ENCODE peak calls at places on chromosomes 4 and X, in seven cellular contexts. D is Calu3, R is Daoy, E is cardiac muscle cell, N is GM03348, F is T-cell, I is HEK293T. B is an unnamed sample.

GRCh38 chr4:116925900-116926457 is 159.4 kb downstream of the TRAM1L1 start:
- DNase-seq in D (no peak), R (peak), E (peak), N (peak), F (no peak), I (peak), B (no peak)

GRCh38 chrX:143633530-143634372 is 2.1 kb downstream of the SLITRK4 start:
- DNase-seq in D (no peak), R (no peak), E (peak), N (no peak), F (no peak), I (no peak), B (no peak)

GRCh38 chr4:61630548-61630947 is 430.4 kb downstream of the ADGRL3 start:
- DNase-seq in D (no peak), R (no peak), E (no peak), N (no peak), F (no peak), I (no peak), B (no peak)

GRCh38 chr4:126708716-126709115 is 924.0 kb upstream of the INTU start:
- DNase-seq in D (no peak), R (no peak), E (no peak), N (no peak), F (no peak), I (no peak), B (no peak)

GRCh38 chr4:113146876-113147358 is 97.5 kb downstream of the ANK2 start:
- DNase-seq in D (no peak), R (no peak), E (no peak), N (peak), F (no peak), I (no peak), B (no peak)

GRCh38 chr4:3807861-3808521 is 41.8 kb downstream of the ADRA2C start:
- DNase-seq in D (no peak), R (no peak), E (no peak), N (no peak), F (no peak), I (no peak), B (no peak)

GRCh38 chr4:173169178-173169427 is 492 bp downstream of the GALNT7 start:
- DNase-seq in D (no peak), R (no peak), E (no peak), N (no peak), F (no peak), I (peak), B (no peak)

GRCh38 chr4:127482049-127482448 is 150.7 kb upstream of the INTU start:
- DNase-seq in D (no peak), R (no peak), E (no peak), N (no peak), F (no peak), I (no peak), B (no peak)

GRCh38 chr4:21879187-21879586 is 69.4 kb downstream of the KCNIP4 start:
- DNase-seq in D (peak), R (no peak), E (no peak), N (no peak), F (no peak), I (peak), B (no peak)

GRCh38 chr4:37951465-37952352 is 8.5 kb upstream of the PTTG2 start:
- DNase-seq in D (no peak), R (no peak), E (no peak), N (no peak), F (no peak), I (no peak), B (no peak)

GRCh38 chrX:80216086-80216485 is 201.5 kb downstream of the TBX22 start:
- DNase-seq in D (no peak), R (peak), E (no peak), N (no peak), F (no peak), I (no peak), B (no peak)

GRCh38 chr4:155331478-155331877 is 45.3 kb downstream of the MAP9 start:
- DNase-seq in D (no peak), R (no peak), E (no peak), N (no peak), F (no peak), I (no peak), B (no peak)

GRCh38 chrX:77065896-77066295 is 381.3 kb upstream of the FGF16 start:
- DNase-seq in D (no peak), R (no peak), E (no peak), N (no peak), F (no peak), I (no peak), B (no peak)

GRCh38 chrX:71372388-71372787 is 6.2 kb downstream of the TAF1 start:
- DNase-seq in D (no peak), R (no peak), E (no peak), N (no peak), F (no peak), I (no peak), B (no peak)

GRCh38 chrX:2572740-2573139 is 72.0 kb upstream of the DHRSX start:
- DNase-seq in D (no peak), R (peak), E (no peak), N (peak), F (no peak), I (no peak), B (no peak)

GRCh38 chrX:132114607-132115006 is 13.2 kb downstream of the FRMD7 start:
- DNase-seq in D (no peak), R (no peak), E (no peak), N (no peak), F (no peak), I (no peak), B (no peak)